ENCODE peak calls at places on chromosomes 1 and 21, in seven cellular contexts. I is HL-60; G is GM23248; H is Right ventricle myocardium superior; V is ecto neural progenitor cell; A is germinal center; O is effector memory CD8-positive, alpha-beta T cell. K is an unnamed sample.

GRCh38 chr1:23613191-23614126 is 54.2 kb upstream of the ID3 start:
- DNase-seq in I (no peak), G (no peak), H (no peak), V (no peak), A (peak), O (no peak), K (no peak)

GRCh38 chr1:156860113-156860638 is 489 bp upstream of the NTRK1 start:
- DNase-seq in I (peak), G (peak), H (no peak), V (peak), A (peak), O (peak), K (peak)

GRCh38 chr1:214441119-214441518 is 110.3 kb downstream of the PTPN14 start:
- DNase-seq in I (peak), G (no peak), H (no peak), V (no peak), A (no peak), O (no peak), K (no peak)

GRCh38 chr1:2789986-2790581 is 11.4 kb downstream of the TTC34 start:
- DNase-seq in I (no peak), G (no peak), H (peak), V (no peak), A (no peak), O (no peak), K (no peak)

GRCh38 chr1:109307363-109308021 is 681 bp upstream of the MYBPHL start:
- DNase-seq in I (peak), G (no peak), H (peak), V (peak), A (peak), O (no peak), K (peak)

GRCh38 chr1:171740987-171741871 is 636 bp downstream of the VAMP4 start:
- DNase-seq in I (peak), G (peak), H (peak), V (peak), A (peak), O (peak), K (peak)

GRCh38 chr1:111227434-111227833 is at the start of gene CHI3L2:
- DNase-seq in I (no peak), G (peak), H (no peak), V (no peak), A (no peak), O (no peak), K (no peak)

GRCh38 chr21:45003331-45004058 is 63.7 kb downstream of the SLX9 start:
- DNase-seq in I (no peak), G (no peak), H (peak), V (no peak), A (no peak), O (no peak), K (peak)

GRCh38 chr1:18953656-18954259 is 2.7 kb downstream of the IFFO2 start:
- DNase-seq in I (no peak), G (no peak), H (no peak), V (no peak), A (no peak), O (no peak), K (no peak)

GRCh38 chr1:2314803-2315710 is 76.3 kb downstream of the MORN1 start:
- DNase-seq in I (no peak), G (peak), H (peak), V (peak), A (peak), O (peak), K (no peak)

GRCh38 chr1:8477199-8477982 is 159.5 kb downstream of the SLC45A1 start:
- DNase-seq in I (no peak), G (peak), H (no peak), V (no peak), A (no peak), O (no peak), K (no peak)

GRCh38 chr1:21931171-21932093 is 5.7 kb downstream of the HSPG2 start:
- DNase-seq in I (no peak), G (peak), H (peak), V (no peak), A (no peak), O (no peak), K (no peak)

GRCh38 chr21:25925064-25925463 is 190.3 kb downstream of the GABPA start:
- DNase-seq in I (no peak), G (no peak), H (no peak), V (no peak), A (no peak), O (no peak), K (no peak)

GRCh38 chr1:88646852-88647645 is 37.0 kb upstream of the PKN2 start:
- DNase-seq in I (peak), G (no peak), H (no peak), V (no peak), A (no peak), O (no peak), K (no peak)

GRCh38 chr1:172955161-172955821 is 95.5 kb downstream of the TNFSF18 start:
- DNase-seq in I (no peak), G (peak), H (no peak), V (no peak), A (no peak), O (no peak), K (no peak)

GRCh38 chr1:11337536-11338350 is 64.7 kb downstream of the UBIAD1 start:
- DNase-seq in I (peak), G (peak), H (peak), V (peak), A (peak), O (peak), K (peak)

GRCh38 chr1:168842916-168843315 is 113.9 kb upstream of the DPT start:
- DNase-seq in I (no peak), G (no peak), H (no peak), V (no peak), A (no peak), O (no peak), K (no peak)

GRCh38 chr1:218439541-218440295 is 94.6 kb downstream of the TGFB2 start:
- DNase-seq in I (no peak), G (peak), H (no peak), V (no peak), A (no peak), O (no peak), K (no peak)

GRCh38 chr1:58778593-58778992 is 5.3 kb downstream of the JUN start:
- DNase-seq in I (no peak), G (no peak), H (no peak), V (no peak), A (no peak), O (no peak), K (no peak)

GRCh38 chr1:41977329-41977728 is 58.6 kb upstream of the HIVEP3 start:
- DNase-seq in I (no peak), G (no peak), H (no peak), V (no peak), A (no peak), O (no peak), K (no peak)

GRCh38 chr1:190908691-190909090 is 431.0 kb upstream of the BRINP3 start:
- DNase-seq in I (no peak), G (peak), H (no peak), V (no peak), A (no peak), O (no peak), K (no peak)

GRCh38 chr1:26945728-26946127 is 14.5 kb downstream of the KDF1 start:
- DNase-seq in I (no peak), G (no peak), H (no peak), V (no peak), A (no peak), O (no peak), K (no peak)

GRCh38 chr1:68173283-68174172 is 58.8 kb downstream of the WLS start:
- DNase-seq in I (no peak), G (peak), H (no peak), V (no peak), A (no peak), O (no peak), K (no peak)

GRCh38 chr1:212040629-212041028 is 5.1 kb downstream of the DTL start:
- DNase-seq in I (no peak), G (no peak), H (no peak), V (no peak), A (no peak), O (no peak), K (no peak)

GRCh38 chr1:3563610-3564009 is 47.7 kb downstream of the MEGF6 start:
- DNase-seq in I (no peak), G (no peak), H (no peak), V (no peak), A (no peak), O (no peak), K (no peak)

GRCh38 chr1:151047925-151048644 is 534 bp downstream of the C1orf56 start:
- DNase-seq in I (peak), G (peak), H (peak), V (peak), A (peak), O (peak), K (peak)

GRCh38 chr1:2346691-2347408 is 44.5 kb downstream of the MORN1 start:
- DNase-seq in I (no peak), G (no peak), H (no peak), V (no peak), A (no peak), O (no peak), K (peak)

GRCh38 chr1:28950449-28950848 is 36.1 kb downstream of the EPB41 start:
- DNase-seq in I (no peak), G (no peak), H (no peak), V (no peak), A (no peak), O (no peak), K (peak)

GRCh38 chr1:103191327-103191726 is 83.0 kb upstream of the COL11A1 start:
- DNase-seq in I (no peak), G (peak), H (no peak), V (no peak), A (no peak), O (no peak), K (no peak)

GRCh38 chr1:206735553-206736031 is 35.0 kb upstream of the IL19 start:
- DNase-seq in I (no peak), G (peak), H (peak), V (peak), A (no peak), O (no peak), K (no peak)

GRCh38 chr1:83090195-83090594 is 908.7 kb downstream of the TTLL7 start:
- DNase-seq in I (no peak), G (no peak), H (no peak), V (no peak), A (no peak), O (no peak), K (no peak)

GRCh38 chr1:156499703-156500577 is 635 bp downstream of the MEF2D start:
- DNase-seq in I (no peak), G (peak), H (peak), V (no peak), A (peak), O (peak), K (peak)

GRCh38 chr21:19120591-19120990 is 717.0 kb upstream of the TMPRSS15 start:
- DNase-seq in I (no peak), G (no peak), H (no peak), V (no peak), A (no peak), O (no peak), K (no peak)

GRCh38 chr21:44938976-44939531 is 775 bp upstream of the SLX9 start:
- DNase-seq in I (no peak), G (no peak), H (no peak), V (no peak), A (no peak), O (no peak), K (no peak)

GRCh38 chr1:21051177-21051576 is 125.5 kb downstream of the EIF4G3 start:
- DNase-seq in I (no peak), G (no peak), H (no peak), V (no peak), A (no peak), O (no peak), K (no peak)

GRCh38 chr1:41856361-41857285 is 62.1 kb downstream of the HIVEP3 start:
- DNase-seq in I (no peak), G (peak), H (no peak), V (no peak), A (no peak), O (no peak), K (no peak)

GRCh38 chr1:220943319-220943718 is 64.1 kb downstream of the HLX start:
- DNase-seq in I (no peak), G (no peak), H (no peak), V (no peak), A (no peak), O (no peak), K (no peak)

GRCh38 chr1:234732671-234733390 is 122.9 kb upstream of the IRF2BP2 start:
- DNase-seq in I (no peak), G (no peak), H (no peak), V (no peak), A (no peak), O (no peak), K (no peak)